ENCODE peak calls at places on chromosomes 11 and 22, in eight cellular contexts. L, J, A, N, Z, I, Y and E are unnamed samples.

GRCh38 chr11:8766043-8766992 is 83.7 kb downstream of the RPL27A start:
- DNase-seq in L (no peak), J (no peak), A (no peak), N (no peak), Z (no peak), I (no peak), Y (no peak), E (peak)

GRCh38 chr11:101442936-101443521 is 140.8 kb downstream of the TRPC6 start:
- DNase-seq in L (no peak), J (no peak), A (no peak), N (no peak), Z (no peak), I (no peak), Y (no peak), E (no peak)

GRCh38 chr11:105148241-105148640 is 8.7 kb upstream of the CARD18 start:
- DNase-seq in L (no peak), J (no peak), A (no peak), N (no peak), Z (no peak), I (no peak), Y (no peak), E (no peak)

GRCh38 chr11:126645206-126645605 is 289.7 kb downstream of the ST3GAL4 start:
- DNase-seq in L (no peak), J (no peak), A (no peak), N (no peak), Z (no peak), I (no peak), Y (no peak), E (no peak)

GRCh38 chr11:6833329-6833728 is 12.2 kb upstream of the OR10A5 start:
- DNase-seq in L (no peak), J (no peak), A (no peak), N (no peak), Z (no peak), I (no peak), Y (no peak), E (no peak)

GRCh38 chr11:46290598-46291309 is 13.3 kb downstream of the CREB3L1 start:
- DNase-seq in L (peak), J (peak), A (peak), N (no peak), Z (no peak), I (no peak), Y (no peak), E (peak)

GRCh38 chr11:72838691-72839305 is 24.6 kb downstream of the ATG16L2 start:
- DNase-seq in L (no peak), J (no peak), A (no peak), N (no peak), Z (no peak), I (no peak), Y (no peak), E (no peak)

GRCh38 chr11:944711-945470 is 19.2 kb downstream of the AP2A2 start:
- DNase-seq in L (no peak), J (no peak), A (no peak), N (no peak), Z (no peak), I (no peak), Y (no peak), E (peak)

GRCh38 chr11:23509821-23510220 is 649.5 kb upstream of the CCDC179 start:
- DNase-seq in L (no peak), J (no peak), A (no peak), N (no peak), Z (no peak), I (no peak), Y (no peak), E (no peak)

GRCh38 chr11:58567889-58568512 is 7.7 kb downstream of the LPXN start:
- DNase-seq in L (peak), J (no peak), A (peak), N (peak), Z (peak), I (peak), Y (peak), E (peak)

GRCh38 chr11:3989251-3989650 is 105.3 kb upstream of the RRM1 start:
- DNase-seq in L (no peak), J (no peak), A (no peak), N (no peak), Z (no peak), I (no peak), Y (no peak), E (no peak)

GRCh38 chr11:64230209-64230984 is at the start of gene DNAJC4:
- DNase-seq in L (peak), J (peak), A (peak), N (peak), Z (peak), I (peak), Y (peak), E (peak)

GRCh38 chr22:44220727-44221680 is 40.3 kb downstream of the PARVG start:
- DNase-seq in L (no peak), J (no peak), A (no peak), N (no peak), Z (no peak), I (no peak), Y (no peak), E (no peak)

GRCh38 chr11:69076129-69076791 is 27.5 kb downstream of the TPCN2 start:
- DNase-seq in L (no peak), J (no peak), A (no peak), N (no peak), Z (no peak), I (no peak), Y (no peak), E (no peak)

GRCh38 chr22:19960491-19961200 is 19.0 kb upstream of the TXNRD2 start:
- DNase-seq in L (no peak), J (no peak), A (no peak), N (no peak), Z (no peak), I (peak), Y (no peak), E (no peak)

GRCh38 chr22:23218867-23219251 is 38.5 kb downstream of the BCR start:
- DNase-seq in L (peak), J (no peak), A (peak), N (no peak), Z (peak), I (peak), Y (no peak), E (peak)